ENCODE peak calls at places on chromosomes 16 and 17, in nine cellular contexts. One of them, this sample, is unnamed.

GRCh38 chr16:72847187-72848044 is 200.5 kb downstream of the ZFHX3 start:
- DNase-seq in cardiac muscle cell: peak; percentile 61
- DNase-seq in adrenal gland: peak; percentile 30
- DNase-seq in GM23248: peak; percentile 47
- DNase-seq in stimulated activated CD8-positive, alpha-beta memory T cell treated with anti-CD3 and anti-CD28 coated beads, Interleukin-4, amount 100 ng/mL, for 4 hours: no peak
- DNase-seq in HepG2: peak; percentile 30
- DNase-seq in smooth muscle cell of the brain vasculature: no peak
- DNase-seq in naive thymus-derived CD8-positive, alpha-beta T cell: no peak
- DNase-seq in endothelial cell of umbilical vein: peak; percentile 32
- DNase-seq in this sample: no peak

GRCh38 chr17:77266891-77267341 is 126.1 kb downstream of the SEC14L1 start:
- DNase-seq in cardiac muscle cell: no peak
- DNase-seq in adrenal gland: no peak
- DNase-seq in GM23248: peak; percentile 36
- DNase-seq in stimulated activated CD8-positive, alpha-beta memory T cell treated with anti-CD3 and anti-CD28 coated beads, Interleukin-4, amount 100 ng/mL, for 4 hours: no peak
- DNase-seq in HepG2: no peak
- DNase-seq in smooth muscle cell of the brain vasculature: no peak
- DNase-seq in naive thymus-derived CD8-positive, alpha-beta T cell: no peak
- DNase-seq in endothelial cell of umbilical vein: no peak
- DNase-seq in this sample: no peak

GRCh38 chr17:37124074-37124824 is 175.5 kb downstream of the AATF start:
- DNase-seq in cardiac muscle cell: no peak
- DNase-seq in adrenal gland: no peak
- DNase-seq in GM23248: no peak
- DNase-seq in stimulated activated CD8-positive, alpha-beta memory T cell treated with anti-CD3 and anti-CD28 coated beads, Interleukin-4, amount 100 ng/mL, for 4 hours: no peak
- DNase-seq in HepG2: no peak
- DNase-seq in smooth muscle cell of the brain vasculature: no peak
- DNase-seq in naive thymus-derived CD8-positive, alpha-beta T cell: no peak
- DNase-seq in endothelial cell of umbilical vein: no peak
- DNase-seq in this sample: no peak

GRCh38 chr16:66369055-66369592 is 2.6 kb downstream of the CDH5 start:
- DNase-seq in cardiac muscle cell: no peak
- DNase-seq in adrenal gland: no peak
- DNase-seq in GM23248: peak; percentile 12
- DNase-seq in stimulated activated CD8-positive, alpha-beta memory T cell treated with anti-CD3 and anti-CD28 coated beads, Interleukin-4, amount 100 ng/mL, for 4 hours: no peak
- DNase-seq in HepG2: no peak
- DNase-seq in smooth muscle cell of the brain vasculature: no peak
- DNase-seq in naive thymus-derived CD8-positive, alpha-beta T cell: no peak
- DNase-seq in endothelial cell of umbilical vein: peak; percentile 71
- DNase-seq in this sample: no peak

GRCh38 chr16:53168744-53169143 is 114.0 kb downstream of the CHD9 start:
- DNase-seq in cardiac muscle cell: no peak
- DNase-seq in adrenal gland: no peak
- DNase-seq in GM23248: no peak
- DNase-seq in stimulated activated CD8-positive, alpha-beta memory T cell treated with anti-CD3 and anti-CD28 coated beads, Interleukin-4, amount 100 ng/mL, for 4 hours: no peak
- DNase-seq in HepG2: no peak
- DNase-seq in smooth muscle cell of the brain vasculature: no peak
- DNase-seq in naive thymus-derived CD8-positive, alpha-beta T cell: no peak
- DNase-seq in endothelial cell of umbilical vein: no peak
- DNase-seq in this sample: no peak

GRCh38 chr16:89370081-89370511 is 120.3 kb downstream of the ANKRD11 start:
- DNase-seq in cardiac muscle cell: no peak
- DNase-seq in adrenal gland: no peak
- DNase-seq in GM23248: peak; percentile 48
- DNase-seq in stimulated activated CD8-positive, alpha-beta memory T cell treated with anti-CD3 and anti-CD28 coated beads, Interleukin-4, amount 100 ng/mL, for 4 hours: no peak
- DNase-seq in HepG2: no peak
- DNase-seq in smooth muscle cell of the brain vasculature: no peak
- DNase-seq in naive thymus-derived CD8-positive, alpha-beta T cell: no peak
- DNase-seq in endothelial cell of umbilical vein: no peak
- DNase-seq in this sample: no peak

GRCh38 chr17:64534187-64534586 is 27.4 kb downstream of the CEP95 start:
- DNase-seq in cardiac muscle cell: no peak
- DNase-seq in adrenal gland: no peak
- DNase-seq in GM23248: peak; percentile 42
- DNase-seq in stimulated activated CD8-positive, alpha-beta memory T cell treated with anti-CD3 and anti-CD28 coated beads, Interleukin-4, amount 100 ng/mL, for 4 hours: no peak
- DNase-seq in HepG2: no peak
- DNase-seq in smooth muscle cell of the brain vasculature: no peak
- DNase-seq in naive thymus-derived CD8-positive, alpha-beta T cell: no peak
- DNase-seq in endothelial cell of umbilical vein: peak; percentile 44
- DNase-seq in this sample: no peak

GRCh38 chr16:1772908-1773702 is at the start of gene MRPS34:
- DNase-seq in cardiac muscle cell: peak; percentile 94
- DNase-seq in adrenal gland: peak; percentile 80
- DNase-seq in GM23248: peak; percentile 94
- DNase-seq in stimulated activated CD8-positive, alpha-beta memory T cell treated with anti-CD3 and anti-CD28 coated beads, Interleukin-4, amount 100 ng/mL, for 4 hours: peak; percentile 53
- DNase-seq in HepG2: peak; percentile 78
- DNase-seq in smooth muscle cell of the brain vasculature: peak; percentile 52
- DNase-seq in naive thymus-derived CD8-positive, alpha-beta T cell: peak; percentile 73
- DNase-seq in endothelial cell of umbilical vein: peak; percentile 71
- DNase-seq in this sample: peak; percentile 87

GRCh38 chr16:84931107-84931494 is 80.2 kb downstream of the ZDHHC7 start:
- DNase-seq in cardiac muscle cell: no peak
- DNase-seq in adrenal gland: no peak
- DNase-seq in GM23248: no peak
- DNase-seq in stimulated activated CD8-positive, alpha-beta memory T cell treated with anti-CD3 and anti-CD28 coated beads, Interleukin-4, amount 100 ng/mL, for 4 hours: no peak
- DNase-seq in HepG2: no peak
- DNase-seq in smooth muscle cell of the brain vasculature: no peak
- DNase-seq in naive thymus-derived CD8-positive, alpha-beta T cell: no peak
- DNase-seq in endothelial cell of umbilical vein: no peak
- DNase-seq in this sample: no peak

GRCh38 chr17:47898246-47898645 is 2.2 kb downstream of the SP2 start:
- DNase-seq in cardiac muscle cell: no peak
- DNase-seq in adrenal gland: no peak
- DNase-seq in GM23248: no peak
- DNase-seq in stimulated activated CD8-positive, alpha-beta memory T cell treated with anti-CD3 and anti-CD28 coated beads, Interleukin-4, amount 100 ng/mL, for 4 hours: no peak
- DNase-seq in HepG2: no peak
- DNase-seq in smooth muscle cell of the brain vasculature: no peak
- DNase-seq in naive thymus-derived CD8-positive, alpha-beta T cell: no peak
- DNase-seq in endothelial cell of umbilical vein: no peak
- DNase-seq in this sample: no peak

GRCh38 chr17:77011173-77012011 is 129.4 kb upstream of the SEC14L1 start:
- DNase-seq in cardiac muscle cell: peak; percentile 58
- DNase-seq in adrenal gland: peak; percentile 43
- DNase-seq in GM23248: peak; percentile 64
- DNase-seq in stimulated activated CD8-positive, alpha-beta memory T cell treated with anti-CD3 and anti-CD28 coated beads, Interleukin-4, amount 100 ng/mL, for 4 hours: peak; percentile 25
- DNase-seq in HepG2: peak; percentile 53
- DNase-seq in smooth muscle cell of the brain vasculature: no peak
- DNase-seq in naive thymus-derived CD8-positive, alpha-beta T cell: peak; percentile 56
- DNase-seq in endothelial cell of umbilical vein: peak; percentile 53
- DNase-seq in this sample: no peak

GRCh38 chr17:48907713-48908046 is 527 bp upstream of the UBE2Z start:
- DNase-seq in cardiac muscle cell: no peak
- DNase-seq in adrenal gland: no peak
- DNase-seq in GM23248: peak; percentile 75
- DNase-seq in stimulated activated CD8-positive, alpha-beta memory T cell treated with anti-CD3 and anti-CD28 coated beads, Interleukin-4, amount 100 ng/mL, for 4 hours: no peak
- DNase-seq in HepG2: no peak
- DNase-seq in smooth muscle cell of the brain vasculature: no peak
- DNase-seq in naive thymus-derived CD8-positive, alpha-beta T cell: no peak
- DNase-seq in endothelial cell of umbilical vein: no peak
- DNase-seq in this sample: no peak

GRCh38 chr17:45745843-45746494 is 38.2 kb upstream of the CRHR1 start:
- DNase-seq in cardiac muscle cell: no peak
- DNase-seq in adrenal gland: no peak
- DNase-seq in GM23248: no peak
- DNase-seq in stimulated activated CD8-positive, alpha-beta memory T cell treated with anti-CD3 and anti-CD28 coated beads, Interleukin-4, amount 100 ng/mL, for 4 hours: no peak
- DNase-seq in HepG2: no peak
- DNase-seq in smooth muscle cell of the brain vasculature: no peak
- DNase-seq in naive thymus-derived CD8-positive, alpha-beta T cell: no peak
- DNase-seq in endothelial cell of umbilical vein: no peak
- DNase-seq in this sample: no peak

GRCh38 chr16:72211085-72211484 is 39.1 kb upstream of the PMFBP1 start:
- DNase-seq in cardiac muscle cell: no peak
- DNase-seq in adrenal gland: no peak
- DNase-seq in GM23248: no peak
- DNase-seq in stimulated activated CD8-positive, alpha-beta memory T cell treated with anti-CD3 and anti-CD28 coated beads, Interleukin-4, amount 100 ng/mL, for 4 hours: no peak
- DNase-seq in HepG2: no peak
- DNase-seq in smooth muscle cell of the brain vasculature: no peak
- DNase-seq in naive thymus-derived CD8-positive, alpha-beta T cell: no peak
- DNase-seq in endothelial cell of umbilical vein: no peak
- DNase-seq in this sample: no peak

GRCh38 chr17:33012522-33013033 is 20.9 kb downstream of the SPACA3 start:
- DNase-seq in cardiac muscle cell: no peak
- DNase-seq in adrenal gland: no peak
- DNase-seq in GM23248: peak; percentile 97
- DNase-seq in stimulated activated CD8-positive, alpha-beta memory T cell treated with anti-CD3 and anti-CD28 coated beads, Interleukin-4, amount 100 ng/mL, for 4 hours: no peak
- DNase-seq in HepG2: no peak
- DNase-seq in smooth muscle cell of the brain vasculature: peak; percentile 54
- DNase-seq in naive thymus-derived CD8-positive, alpha-beta T cell: no peak
- DNase-seq in endothelial cell of umbilical vein: no peak
- DNase-seq in this sample: no peak

This sample was measured in left lobe of liver.